ENCODE peak calls at places on chromosomes 3 and 15, in five cellular contexts. J is mammary epithelial cell, F is uterus, S is thyroid gland, E is neural progenitor cell. Q is an unnamed sample.

GRCh38 chr3:48765376-48765775 is 48.4 kb upstream of the IP6K2 start:
- DNase-seq in J (peak), F (no peak), S (no peak), E (no peak), Q (no peak)

GRCh38 chr15:73753250-73754130 is at the start of gene INSYN1:
- DNase-seq in J (no peak), F (peak), S (peak), E (peak), Q (no peak)

GRCh38 chr3:114809668-114810413 is 337.2 kb downstream of the ZBTB20 start:
- DNase-seq in J (peak), F (no peak), S (peak), E (no peak), Q (no peak)

GRCh38 chr15:56820333-56820732 is 87.0 kb upstream of the ZNF280D start:
- DNase-seq in J (no peak), F (no peak), S (no peak), E (no peak), Q (no peak)

GRCh38 chr15:63350178-63350621 is 31.4 kb downstream of the CA12 start:
- DNase-seq in J (no peak), F (peak), S (no peak), E (no peak), Q (no peak)

GRCh38 chr3:115961390-115961789 is 338.1 kb downstream of the GAP43 start:
- DNase-seq in J (peak), F (no peak), S (no peak), E (no peak), Q (no peak)

GRCh38 chr15:25248583-25249235 is 190.1 kb downstream of the UBE3A start:
- DNase-seq in J (no peak), F (peak), S (no peak), E (no peak), Q (no peak)

GRCh38 chr3:31014317-31015040 is 120.0 kb upstream of the GADL1 start:
- DNase-seq in J (peak), F (no peak), S (no peak), E (no peak), Q (peak)

GRCh38 chr15:76756371-76756770 is 148.8 kb downstream of the SCAPER start:
- DNase-seq in J (no peak), F (no peak), S (no peak), E (no peak), Q (no peak)

GRCh38 chr3:177061382-177061781 is 135.9 kb downstream of the TBL1XR1 start:
- DNase-seq in J (no peak), F (no peak), S (no peak), E (no peak), Q (no peak)

GRCh38 chr15:63441266-63441665 is 59.6 kb upstream of the CA12 start:
- DNase-seq in J (no peak), F (no peak), S (no peak), E (no peak), Q (no peak)

GRCh38 chr15:41341519-41341918 is 8.8 kb downstream of the NUSAP1 start:
- DNase-seq in J (peak), F (no peak), S (no peak), E (no peak), Q (no peak)

GRCh38 chr15:41350057-41350717 is 17.5 kb downstream of the NUSAP1 start:
- DNase-seq in J (no peak), F (no peak), S (no peak), E (no peak), Q (no peak)

DNA sequence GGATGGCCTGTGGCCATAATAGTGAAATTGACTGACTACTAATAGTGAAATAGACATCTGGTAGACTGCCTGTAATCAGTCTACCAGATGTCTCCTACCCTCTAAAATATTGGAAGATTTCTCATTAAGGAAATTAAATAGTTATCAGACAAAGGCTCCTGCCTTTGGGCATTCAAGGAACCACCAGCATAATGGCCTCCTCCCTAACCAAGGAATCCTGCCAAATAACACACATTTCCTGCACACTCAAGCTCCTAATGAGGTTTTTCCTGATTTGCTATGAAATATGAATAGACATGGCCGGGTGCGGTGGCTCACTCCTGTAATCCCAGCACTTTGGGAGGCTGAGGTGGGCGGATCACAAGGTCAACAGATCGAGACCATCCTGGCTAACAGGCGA is 14.6 kb downstream of the NUSAP1 start:
- DNase-seq in J (no peak), F (no peak), S (no peak), E (no peak), Q (no peak)
- TF ChIP-seq CTCF in J (no peak), F (no peak), S (no peak), E (no peak), Q (no peak)

DNA sequence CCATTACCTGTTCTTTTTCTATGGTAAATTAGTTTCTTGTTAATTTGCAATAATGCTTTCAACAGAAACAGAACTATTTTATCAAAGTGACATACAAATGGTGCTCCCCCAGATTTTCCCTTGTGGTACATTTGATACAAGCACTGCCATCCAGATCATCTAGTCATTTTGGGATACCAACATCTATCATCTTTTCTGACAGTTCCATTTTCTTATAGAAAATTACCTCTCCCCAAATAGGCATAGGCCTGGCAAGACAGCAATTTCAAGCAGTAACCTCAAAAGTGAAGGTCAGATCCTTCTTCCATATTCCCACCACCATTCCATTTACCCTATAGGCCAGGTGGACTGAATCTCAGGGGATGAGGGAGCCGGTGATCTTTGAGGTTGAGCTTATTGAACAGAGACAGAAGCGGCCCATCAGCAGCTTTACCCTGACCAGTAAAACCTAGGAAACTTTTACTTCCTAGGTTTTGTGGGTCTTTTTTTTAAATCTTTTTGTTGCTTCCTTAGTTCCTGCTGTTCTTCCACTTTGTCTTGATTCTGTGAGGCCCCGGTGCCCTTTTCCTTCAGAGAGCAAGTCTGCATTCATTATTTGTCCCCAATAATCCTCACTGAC is 3.1 kb upstream of the PLD1 start:
- DNase-seq in J (no peak), F (no peak), S (no peak), E (no peak), Q (no peak)
- TF ChIP-seq CTCF in J (no peak), F (no peak), S (no peak), E (no peak), Q (no peak)

GRCh38 chr3:169541528-169541927 is 122.0 kb downstream of the MECOM start:
- DNase-seq in J (no peak), F (no peak), S (peak), E (no peak), Q (no peak)
- TF ChIP-seq CTCF in J (no peak), F (no peak), S (no peak), E (no peak), Q (no peak)

GRCh38 chr3:123015596-123015995 is 12.0 kb downstream of the SEMA5B start:
- DNase-seq in J (no peak), F (no peak), S (no peak), E (no peak), Q (no peak)
- TF ChIP-seq CTCF in J (no peak), F (no peak), S (no peak), E (peak), Q (peak)

GRCh38 chr3:47020311-47020710 is 40.8 kb downstream of the NBEAL2 start:
- DNase-seq in J (no peak), F (no peak), S (no peak), E (no peak), Q (no peak)
- TF ChIP-seq CTCF in J (no peak), F (no peak), S (no peak), E (no peak), Q (no peak)

GRCh38 chr15:79209690-79210089 is 72.8 kb upstream of the ANKRD34C start:
- DNase-seq in J (no peak), F (no peak), S (no peak), E (peak), Q (no peak)
- TF ChIP-seq CTCF in J (peak), F (no peak), S (no peak), E (peak), Q (peak)

DNA sequence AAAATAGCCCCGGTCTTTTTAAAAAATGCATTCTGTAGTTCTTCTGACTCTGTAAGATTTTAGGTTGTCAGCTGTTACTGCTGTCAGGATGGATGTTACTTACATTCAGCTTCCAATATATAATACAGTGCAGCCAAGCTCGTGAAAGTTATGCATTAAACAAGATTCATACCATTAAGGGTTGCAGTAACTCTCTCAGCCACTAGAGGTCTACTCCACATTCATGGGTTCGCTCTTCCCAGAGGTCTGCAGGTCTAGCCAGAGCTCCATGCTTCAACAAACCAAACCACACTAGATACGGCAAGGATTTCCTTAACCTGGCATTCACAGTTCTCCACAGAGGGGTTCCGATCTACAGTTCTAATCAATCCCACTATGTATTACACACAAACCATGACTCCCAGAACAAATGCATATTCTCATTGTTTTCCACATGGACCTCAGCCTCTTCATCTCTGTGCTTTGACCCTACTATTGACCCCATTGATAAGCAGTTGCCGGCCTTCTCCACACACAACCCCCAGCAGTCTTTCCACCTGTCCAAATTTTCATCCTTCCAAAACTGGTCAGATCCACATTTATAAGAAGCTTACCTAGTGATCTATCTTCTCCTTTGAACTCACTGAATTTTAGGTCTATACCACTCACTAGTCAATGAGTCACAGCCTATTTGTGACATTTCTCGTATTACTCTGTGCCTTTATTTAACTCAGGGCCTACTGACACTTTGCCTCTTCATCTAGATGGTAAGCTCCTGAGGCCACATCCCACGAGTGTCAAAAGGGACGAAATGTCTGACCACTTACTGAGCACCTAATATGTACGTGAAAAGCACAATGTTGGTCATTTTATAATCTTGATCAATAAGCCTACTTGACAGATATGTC is 33.7 kb downstream of the RORA start:
- DNase-seq in J (peak), F (no peak), S (no peak), E (peak), Q (no peak)
- TF ChIP-seq CTCF in J (peak), F (peak), S (peak), E (peak), Q (peak)

GRCh38 chr15:101121511-101122090 is 130.2 kb downstream of the CHSY1 start:
- DNase-seq in J (peak), F (peak), S (peak), E (peak), Q (no peak)
- TF ChIP-seq CTCF in J (peak), F (peak), S (peak), E (peak), Q (peak)

DNA sequence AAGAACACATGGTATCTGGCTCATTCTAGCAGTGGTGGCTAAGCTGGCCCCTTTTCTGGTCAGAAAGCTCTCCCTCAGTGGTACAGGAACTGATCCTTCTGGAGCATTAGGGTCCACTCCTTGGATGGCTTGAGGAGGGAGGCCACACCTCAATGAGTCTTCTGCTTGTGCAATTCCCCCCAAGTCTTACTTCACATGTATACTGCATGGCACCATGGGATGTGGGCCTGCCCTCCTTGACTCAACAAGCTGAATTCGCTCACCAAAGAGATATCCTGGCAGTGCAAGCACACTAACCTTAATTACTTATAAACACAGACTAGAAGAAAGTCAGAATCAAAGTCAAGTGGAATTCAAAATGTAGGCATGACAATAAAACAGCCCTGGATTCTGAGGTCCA is 133.8 kb upstream of the SLC2A2 start:
- DNase-seq in J (no peak), F (no peak), S (no peak), E (no peak), Q (no peak)
- TF ChIP-seq CTCF in J (no peak), F (no peak), S (no peak), E (no peak), Q (no peak)